ENCODE peak calls at places on chromosomes 1 and 21, in seven cellular contexts. One of them, this sample, is unnamed.

GRCh38 chr1:110648405-110648804 is 26.3 kb downstream of the KCNA3 start:
- DNase-seq in activated T-cell treated with anti-CD3 and anti-CD28 coated beads for 1 hour: no peak
- DNase-seq in HCT116: no peak
- DNase-seq in sciatic nerve: no peak
- DNase-seq in bronchial epithelial cell: no peak
- DNase-seq in foreskin fibroblast: no peak
- DNase-seq in dermis blood vessel endothelial cell: no peak
- DNase-seq in this sample: no peak

GRCh38 chr21:42353623-42354022 is 2.8 kb upstream of the TFF2 start:
- DNase-seq in activated T-cell treated with anti-CD3 and anti-CD28 coated beads for 1 hour: no peak
- DNase-seq in HCT116: no peak
- DNase-seq in sciatic nerve: peak; percentile 25
- DNase-seq in bronchial epithelial cell: no peak
- DNase-seq in foreskin fibroblast: no peak
- DNase-seq in dermis blood vessel endothelial cell: no peak
- DNase-seq in this sample: peak; percentile 32

GRCh38 chr1:115811140-115811828 is 29.6 kb downstream of the NHLH2 start:
- DNase-seq in activated T-cell treated with anti-CD3 and anti-CD28 coated beads for 1 hour: no peak
- DNase-seq in HCT116: no peak
- DNase-seq in sciatic nerve: no peak
- DNase-seq in bronchial epithelial cell: no peak
- DNase-seq in foreskin fibroblast: no peak
- DNase-seq in dermis blood vessel endothelial cell: peak; percentile 34
- DNase-seq in this sample: no peak

GRCh38 chr1:15919316-15919715 is 56.6 kb downstream of the ZBTB17 start:
- DNase-seq in activated T-cell treated with anti-CD3 and anti-CD28 coated beads for 1 hour: no peak
- DNase-seq in HCT116: no peak
- DNase-seq in sciatic nerve: no peak
- DNase-seq in bronchial epithelial cell: peak; percentile 91
- DNase-seq in foreskin fibroblast: peak; percentile 36
- DNase-seq in dermis blood vessel endothelial cell: no peak
- DNase-seq in this sample: no peak

GRCh38 chr1:150268342-150268705 is 492 bp downstream of the APH1A start:
- DNase-seq in activated T-cell treated with anti-CD3 and anti-CD28 coated beads for 1 hour: peak; percentile 25
- DNase-seq in HCT116: no peak
- DNase-seq in sciatic nerve: no peak
- DNase-seq in bronchial epithelial cell: peak; percentile 57
- DNase-seq in foreskin fibroblast: peak; percentile 60
- DNase-seq in dermis blood vessel endothelial cell: peak; percentile 59
- DNase-seq in this sample: no peak

GRCh38 chr1:202805886-202806511 is 2.2 kb downstream of the KDM5B start:
- DNase-seq in activated T-cell treated with anti-CD3 and anti-CD28 coated beads for 1 hour: no peak
- DNase-seq in HCT116: no peak
- DNase-seq in sciatic nerve: no peak
- DNase-seq in bronchial epithelial cell: peak; percentile 41
- DNase-seq in foreskin fibroblast: peak; percentile 31
- DNase-seq in dermis blood vessel endothelial cell: peak; percentile 24
- DNase-seq in this sample: no peak

GRCh38 chr1:85884372-85885035 is 176.3 kb upstream of the ZNHIT6 start:
- DNase-seq in activated T-cell treated with anti-CD3 and anti-CD28 coated beads for 1 hour: no peak
- DNase-seq in HCT116: no peak
- DNase-seq in sciatic nerve: no peak
- DNase-seq in bronchial epithelial cell: peak; percentile 33
- DNase-seq in foreskin fibroblast: peak; percentile 62
- DNase-seq in dermis blood vessel endothelial cell: peak; percentile 32
- DNase-seq in this sample: no peak

GRCh38 chr1:112505400-112505785 is 3.4 kb upstream of the WNT2B start:
- DNase-seq in activated T-cell treated with anti-CD3 and anti-CD28 coated beads for 1 hour: no peak
- DNase-seq in HCT116: no peak
- DNase-seq in sciatic nerve: no peak
- DNase-seq in bronchial epithelial cell: no peak
- DNase-seq in foreskin fibroblast: no peak
- DNase-seq in dermis blood vessel endothelial cell: no peak
- DNase-seq in this sample: no peak

GRCh38 chr1:59506952-59507351 is 210.1 kb downstream of the FGGY start:
- DNase-seq in activated T-cell treated with anti-CD3 and anti-CD28 coated beads for 1 hour: no peak
- DNase-seq in HCT116: no peak
- DNase-seq in sciatic nerve: no peak
- DNase-seq in bronchial epithelial cell: peak; percentile 34
- DNase-seq in foreskin fibroblast: peak; percentile 48
- DNase-seq in dermis blood vessel endothelial cell: no peak
- DNase-seq in this sample: no peak

GRCh38 chr1:80008934-80009333 is 1002.4 kb upstream of the ADGRL4 start:
- DNase-seq in activated T-cell treated with anti-CD3 and anti-CD28 coated beads for 1 hour: no peak
- DNase-seq in HCT116: no peak
- DNase-seq in sciatic nerve: no peak
- DNase-seq in bronchial epithelial cell: no peak
- DNase-seq in foreskin fibroblast: no peak
- DNase-seq in dermis blood vessel endothelial cell: no peak
- DNase-seq in this sample: no peak

This sample was measured in posterior vena cava.